ENCODE peak calls at places on chromosomes 3 and 15, in ten cellular contexts. U, G, X, N, P, R, I, F, W and S are unnamed samples.

GRCh38 chr15:96351801-96352593 is 21.5 kb downstream of the NR2F2 start:
- DNase-seq in U (no peak), G (no peak), X (no peak), N (no peak), P (no peak), R (no peak), I (no peak), F (no peak), W (no peak), S (no peak)

GRCh38 chr3:69143605-69144004 is 21.2 kb upstream of the LMOD3 start:
- DNase-seq in U (peak; percentile 31), G (no peak), X (no peak), N (no peak), P (no peak), R (no peak), I (peak; percentile 32), F (no peak), W (no peak), S (no peak)

GRCh38 chr3:138348107-138348949 is at the start of gene MRAS:
- DNase-seq in U (peak; percentile 78), G (peak; percentile 74), X (no peak), N (peak; percentile 39), P (no peak), R (no peak), I (no peak), F (no peak), W (peak; percentile 70), S (peak; percentile 50)

GRCh38 chr15:90414408-90415028 is 26.5 kb downstream of the IQGAP1 start:
- DNase-seq in U (peak; percentile 41), G (no peak), X (peak; percentile 13), N (peak; percentile 29), P (peak; percentile 9), R (no peak), I (no peak), F (no peak), W (no peak), S (no peak)

GRCh38 chr3:104960579-104960978 is 406.1 kb upstream of the ALCAM start:
- DNase-seq in U (no peak), G (no peak), X (no peak), N (no peak), P (no peak), R (no peak), I (no peak), F (no peak), W (no peak), S (no peak)

GRCh38 chr15:69608661-69609060 is 156.0 kb downstream of the RPLP1 start:
- DNase-seq in U (no peak), G (no peak), X (no peak), N (no peak), P (no peak), R (no peak), I (no peak), F (no peak), W (no peak), S (no peak)

GRCh38 chr3:184180165-184180564 is 5.5 kb downstream of the AP2M1 start:
- DNase-seq in U (no peak), G (no peak), X (no peak), N (no peak), P (no peak), R (no peak), I (no peak), F (no peak), W (no peak), S (no peak)

GRCh38 chr15:32152574-32152973 is 122.3 kb downstream of the CHRNA7 start:
- DNase-seq in U (no peak), G (no peak), X (no peak), N (no peak), P (no peak), R (no peak), I (no peak), F (no peak), W (no peak), S (no peak)

GRCh38 chr3:134799393-134799792 is 4.3 kb downstream of the EPHB1 start:
- DNase-seq in U (no peak), G (no peak), X (no peak), N (peak; percentile 7), P (no peak), R (no peak), I (no peak), F (no peak), W (no peak), S (no peak)

GRCh38 chr3:194984624-194985023 is 286.3 kb downstream of the XXYLT1 start:
- DNase-seq in U (no peak), G (no peak), X (no peak), N (no peak), P (no peak), R (no peak), I (no peak), F (no peak), W (no peak), S (no peak)